ENCODE peak calls at places on chromosomes 6 and 20, in five cellular contexts. K is neuronal stem cell, T is hepatocyte, E is GM23338, M is A549. P is an unnamed sample.

GRCh38 chr6:43037197-43037596 is 15.8 kb downstream of the RRP36 start:
- DNase-seq in K (no peak), T (no peak), E (no peak), M (no peak), P (no peak)

GRCh38 chr6:159038914-159039884 is 5.6 kb downstream of the TAGAP start:
- DNase-seq in K (no peak), T (peak; percentile 30), E (no peak), M (no peak), P (no peak)

GRCh38 chr6:127518710-127519468 is at the start of gene MTCL3:
- DNase-seq in K (peak; percentile 72), T (peak; percentile 44), E (peak; percentile 89), M (peak; percentile 93), P (no peak)

GRCh38 chr6:163149535-163149848 is 265.0 kb upstream of the QKI start:
- DNase-seq in K (no peak), T (no peak), E (peak; percentile 8), M (no peak), P (no peak)

GRCh38 chr6:56541736-56542366 is 100.8 kb downstream of the DST start:
- DNase-seq in K (no peak), T (no peak), E (no peak), M (no peak), P (no peak)

GRCh38 chr6:135675862-135676261 is 175.6 kb upstream of the PDE7B start:
- DNase-seq in K (peak; percentile 56), T (peak; percentile 80), E (peak; percentile 85), M (peak; percentile 59), P (peak; percentile 8)

GRCh38 chr20:49893242-49894072 is 21.9 kb downstream of the SPATA2 start:
- DNase-seq in K (no peak), T (no peak), E (no peak), M (no peak), P (no peak)

GRCh38 chr6:37679539-37680476 is 17.9 kb downstream of the MDGA1 start:
- DNase-seq in K (no peak), T (no peak), E (no peak), M (no peak), P (no peak)

GRCh38 chr20:51373713-51374481 is 168.6 kb downstream of the NFATC2 start:
- DNase-seq in K (no peak), T (peak; percentile 74), E (no peak), M (no peak), P (no peak)

GRCh38 chr6:131135244-131136020 is at the start of gene AKAP7:
- DNase-seq in K (peak; percentile 65), T (peak; percentile 85), E (peak; percentile 91), M (peak; percentile 74), P (peak; percentile 67)

GRCh38 chr6:147278891-147279290 is 74.7 kb downstream of the STXBP5 start:
- DNase-seq in K (no peak), T (no peak), E (no peak), M (no peak), P (no peak)

GRCh38 chr6:46642928-46643751 is 9.5 kb downstream of the CYP39A1 start:
- DNase-seq in K (no peak), T (no peak), E (no peak), M (no peak), P (no peak)

GRCh38 chr20:38214256-38214870 is 46.2 kb downstream of the KIAA1755 start:
- DNase-seq in K (no peak), T (no peak), E (no peak), M (no peak), P (no peak)

GRCh38 chr6:3835055-3835731 is 14.0 kb upstream of the FAM50B start:
- DNase-seq in K (no peak), T (peak; percentile 81), E (peak; percentile 40), M (peak; percentile 46), P (no peak)

GRCh38 chr6:134106702-134107101 is 54.3 kb upstream of the SLC2A12 start:
- DNase-seq in K (no peak), T (no peak), E (no peak), M (no peak), P (no peak)

GRCh38 chr20:47392015-47392720 is 35.7 kb upstream of the ZMYND8 start:
- DNase-seq in K (no peak), T (no peak), E (peak; percentile 16), M (peak; percentile 99), P (no peak)

GRCh38 chr6:70080443-70081062 is 214.2 kb downstream of the COL19A1 start:
- DNase-seq in K (no peak), T (no peak), E (peak; percentile 22), M (no peak), P (no peak)

GRCh38 chr6:41578714-41579610 is 32.8 kb downstream of the FOXP4 start:
- DNase-seq in K (peak; percentile 82), T (no peak), E (peak; percentile 90), M (peak; percentile 74), P (no peak)

GRCh38 chr6:118562959-118563358 is 14.9 kb downstream of the PLN start:
- DNase-seq in K (no peak), T (no peak), E (no peak), M (no peak), P (no peak)

GRCh38 chr20:61525781-61526431 is 273.8 kb downstream of the CDH4 start:
- DNase-seq in K (no peak), T (no peak), E (no peak), M (no peak), P (no peak)

GRCh38 chr6:27133281-27134227 is 113.9 kb upstream of the PRSS16 start:
- DNase-seq in K (no peak), T (peak; percentile 86), E (peak; percentile 76), M (peak; percentile 76), P (peak; percentile 83)

GRCh38 chr6:9504191-9504590 is 910.7 kb downstream of the TFAP2A start:
- DNase-seq in K (no peak), T (no peak), E (no peak), M (no peak), P (no peak)

GRCh38 chr6:39102024-39102820 is 12.8 kb downstream of the SAYSD1 start:
- DNase-seq in K (peak; percentile 45), T (peak; percentile 76), E (peak; percentile 92), M (no peak), P (no peak)

GRCh38 chr20:33880396-33880795 is 69.2 kb downstream of the CHMP4B start:
- DNase-seq in K (no peak), T (no peak), E (no peak), M (no peak), P (no peak)

GRCh38 chr6:11606287-11606686 is 68.7 kb downstream of the TMEM170B start:
- DNase-seq in K (no peak), T (no peak), E (no peak), M (no peak), P (no peak)

GRCh38 chr6:99603421-99604160 is 3.0 kb upstream of the PRDM13 start:
- DNase-seq in K (peak; percentile 73), T (peak; percentile 62), E (peak; percentile 89), M (peak; percentile 14), P (no peak)

GRCh38 chr20:8043687-8044278 is 24.2 kb upstream of the TMX4 start:
- DNase-seq in K (peak; percentile 52), T (peak; percentile 82), E (peak; percentile 84), M (peak; percentile 70), P (peak; percentile 33)

GRCh38 chr20:58017237-58017969 is 211.1 kb downstream of the ANKRD60 start:
- DNase-seq in K (no peak), T (no peak), E (no peak), M (peak; percentile 94), P (no peak)

GRCh38 chr6:71473908-71474307 is 185.3 kb downstream of the OGFRL1 start:
- DNase-seq in K (no peak), T (peak; percentile 13), E (no peak), M (peak; percentile 43), P (no peak)

GRCh38 chr6:64890609-64891008 is 816.4 kb downstream of the EYS start:
- DNase-seq in K (no peak), T (no peak), E (no peak), M (no peak), P (no peak)

GRCh38 chr6:71533939-71534379 is 245.3 kb downstream of the OGFRL1 start:
- DNase-seq in K (no peak), T (peak; percentile 48), E (peak; percentile 39), M (peak; percentile 1), P (no peak)

GRCh38 chr6:25042599-25042936 is 106.8 kb upstream of the RIPOR2 start:
- DNase-seq in K (no peak), T (no peak), E (peak; percentile 42), M (no peak), P (peak; percentile 47)

GRCh38 chr6:28771401-28772267 is 152.2 kb downstream of the TRIM27 start:
- DNase-seq in K (no peak), T (no peak), E (peak; percentile 92), M (no peak), P (peak; percentile 12)

GRCh38 chr20:40464731-40465208 is 224.3 kb downstream of the MAFB start:
- DNase-seq in K (no peak), T (no peak), E (no peak), M (no peak), P (no peak)

GRCh38 chr20:38854654-38855066 is 49.2 kb downstream of the PPP1R16B start:
- DNase-seq in K (no peak), T (no peak), E (no peak), M (no peak), P (no peak)

GRCh38 chr20:63031251-63032014 is 24.7 kb upstream of the BHLHE23 start:
- DNase-seq in K (no peak), T (no peak), E (peak; percentile 22), M (no peak), P (no peak)
- H3K4me1 ChIP-seq in K (peaks cover 31% of the 10 kb centered on the region), T (no peaks in the 10 kb centered on the region), E (peaks cover 48% of the 10 kb centered on the region), M (peaks cover 2% of the 10 kb centered on the region), P (no peaks in the 10 kb centered on the region)

GRCh38 chr6:72950114-72950860 is 275.0 kb downstream of the KHDC1L start:
- DNase-seq in K (no peak), T (peak; percentile 42), E (no peak), M (peak; percentile 64), P (no peak)
- H3K4me2 ChIP-seq in K (no peak overlapping the region), T (no peak overlapping the region), E (no peak overlapping the region), M (peak overlapping the region; percentile 73), P (no peak overlapping the region)

GRCh38 chr6:161486326-161486725 is 212.5 kb upstream of the AGPAT4 start:
- DNase-seq in K (no peak), T (peak; percentile 36), E (no peak), M (peak; percentile 64), P (no peak)
- H3K27ac ChIP-seq in K (no peak overlapping the region), T (no peak overlapping the region), E (no peak overlapping the region), M (peak overlapping the region; percentile 87), P (no peak overlapping the region)

DNA sequence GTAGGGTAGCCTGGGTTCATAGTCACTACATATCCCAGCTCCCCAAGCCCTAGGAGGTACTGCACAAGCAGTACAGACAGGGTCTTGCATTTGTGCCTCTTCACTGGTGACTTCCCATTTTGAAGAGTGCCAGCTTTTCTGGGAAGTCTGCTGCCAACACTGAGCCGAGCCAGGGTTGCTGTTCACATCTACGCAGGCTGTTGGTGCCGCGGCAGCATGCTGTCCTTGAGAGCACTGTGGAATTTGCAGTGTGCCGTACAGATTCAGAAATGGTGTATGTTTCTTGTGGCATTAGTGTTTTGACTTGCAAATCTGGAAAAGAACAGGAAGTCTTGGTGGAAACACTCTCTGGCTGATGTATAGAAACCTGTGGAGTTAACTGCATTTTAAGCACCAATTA is 67.5 kb downstream of the JARID2 start:
- DNase-seq in K (no peak), T (no peak), E (no peak), M (no peak), P (no peak)
- H3K4me1 ChIP-seq in K (peaks cover 44% of the 10 kb centered on the region), T (no peaks in the 10 kb centered on the region), E (peaks cover 100% of the 10 kb centered on the region), M (peaks cover 3% of the 10 kb centered on the region), P (no peaks in the 10 kb centered on the region)

GRCh38 chr20:3935956-3936340 is 46.8 kb downstream of the PANK2 start:
- DNase-seq in K (no peak), T (no peak), E (no peak), M (no peak), P (no peak)
- H3K4me2 ChIP-seq in K (no peak overlapping the region), T (no peak overlapping the region), E (no peak overlapping the region), M (no peak overlapping the region), P (no peak overlapping the region)

P was measured in DND-41.